ENCODE peak calls at places on chromosome 5, in ten cellular contexts. M is choroid plexus epithelial cell, N is mammary epithelial cell, S is K562, Y is sigmoid colon, A is suprapubic skin, B is AG09319, R is nephron progenitor cell, C is kidney epithelial cell, W is A673. U is an unnamed sample.

GRCh38 chr5:144484124-144484897 is 313.6 kb downstream of the KCTD16 start:
- DNase-seq in S (no peak), B (no peak), W (peak; percentile 24), A (no peak), N (peak; percentile 32), Y (no peak), R (no peak), C (peak; percentile 84), M (peak; percentile 25), U (peak; percentile 49)

GRCh38 chr5:82104872-82105271 is 133.0 kb downstream of the ATG10 start:
- DNase-seq in R (no peak), S (no peak), A (no peak), N (no peak), M (no peak), W (no peak), C (no peak), B (no peak), Y (no peak), U (no peak)

GRCh38 chr5:151139015-151139414 is 18.6 kb downstream of the ANXA6 start:
- DNase-seq in R (no peak), S (no peak), Y (no peak), N (no peak), W (no peak), M (no peak), C (no peak), A (no peak), B (no peak), U (no peak)

GRCh38 chr5:133825631-133826289 is 142.7 kb downstream of the C5orf15 start:
- DNase-seq in M (no peak), B (no peak), C (no peak), N (no peak), Y (no peak), R (no peak), S (no peak), A (peak; percentile 53), W (no peak), U (no peak)

GRCh38 chr5:160129841-160130240 is 10.6 kb upstream of the PWWP2A start:
- DNase-seq in Y (no peak), S (no peak), W (no peak), N (no peak), C (no peak), M (peak; percentile 14), R (no peak), A (no peak), B (no peak), U (no peak)

GRCh38 chr5:25090275-25090674 is 445.5 kb upstream of the CDH10 start:
- DNase-seq in A (no peak), Y (no peak), R (no peak), M (no peak), N (no peak), C (no peak), B (no peak), W (no peak), S (no peak), U (no peak)

GRCh38 chr5:116605310-116606070 is 30.9 kb upstream of the SEMA6A start:
- DNase-seq in R (no peak), W (peak; percentile 58), A (no peak), C (no peak), Y (no peak), B (no peak), S (no peak), M (no peak), N (no peak), U (no peak)

GRCh38 chr5:172959824-172960799 is 888 bp downstream of the RPL26L1 start:
- DNase-seq in N (no peak), W (no peak), Y (no peak), B (no peak), R (no peak), A (no peak), S (no peak), M (no peak), C (no peak), U (no peak)

GRCh38 chr5:33180900-33181299 is 259.9 kb upstream of the TARS1 start:
- DNase-seq in M (peak; percentile 79), S (no peak), Y (no peak), W (peak; percentile 25), B (peak; percentile 29), C (no peak), R (no peak), A (no peak), N (peak; percentile 24), U (peak; percentile 70)

GRCh38 chr5:134851307-134851923 is 5.6 kb downstream of the C5orf24 start:
- DNase-seq in M (peak; percentile 75), A (no peak), R (no peak), N (peak; percentile 37), S (peak; percentile 27), C (no peak), W (peak; percentile 70), B (no peak), Y (no peak), U (peak; percentile 37)

GRCh38 chr5:36179950-36180349 is 28.0 kb downstream of the SKP2 start:
- DNase-seq in M (no peak), A (no peak), N (no peak), W (no peak), S (no peak), R (no peak), B (no peak), C (no peak), Y (no peak), U (no peak)

GRCh38 chr5:36180556-36181350 is 28.8 kb downstream of the SKP2 start:
- DNase-seq in R (no peak), C (no peak), B (no peak), S (no peak), Y (no peak), W (no peak), N (no peak), A (no peak), M (no peak), U (no peak)

GRCh38 chr5:36177154-36177553 is 25.2 kb downstream of the SKP2 start:
- DNase-seq in S (no peak), Y (no peak), C (no peak), A (no peak), B (no peak), W (no peak), M (no peak), N (no peak), R (no peak), U (no peak)

GRCh38 chr5:36175043-36175442 is 23.1 kb downstream of the SKP2 start:
- DNase-seq in A (no peak), S (no peak), R (no peak), Y (no peak), M (no peak), W (no peak), B (no peak), C (no peak), N (no peak), U (no peak)

GRCh38 chr5:36177715-36178556 is 26.0 kb downstream of the SKP2 start:
- DNase-seq in A (no peak), M (peak; percentile 75), N (peak; percentile 18), B (peak; percentile 24), Y (no peak), W (peak; percentile 49), S (peak; percentile 17), C (peak; percentile 10), R (no peak), U (peak; percentile 63)
- TF ChIP-seq CTCF in A (peak; percentile 34), M (peak; percentile 62), N (peak; percentile 65), B (peak; percentile 52), Y (peak; percentile 23), W (peak; percentile 65), S (peak; percentile 52), C (peak; percentile 45), R (peak; percentile 53), U (peak; percentile 60)

DNA sequence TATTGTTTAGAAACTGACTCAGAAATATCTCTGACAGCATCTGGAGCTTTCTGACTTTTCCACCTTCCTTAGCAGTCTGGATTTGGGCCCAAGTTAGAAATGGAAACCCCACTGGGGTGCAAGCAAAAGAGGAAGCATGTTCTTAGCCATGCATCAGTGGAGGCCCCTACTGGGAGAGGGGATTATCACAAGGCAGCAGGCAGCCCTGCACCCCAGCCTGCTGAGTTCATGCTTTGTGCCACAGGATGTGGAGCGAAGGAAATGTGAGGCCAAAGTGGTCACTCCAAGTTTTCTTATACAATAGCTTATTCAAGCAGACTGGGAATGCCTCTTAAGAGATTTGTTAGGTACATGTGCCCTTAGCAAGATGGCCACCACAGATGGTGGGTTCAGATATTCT is 146.4 kb upstream of the TLX3 start:
- DNase-seq in B (no peak), S (peak; percentile 30), M (peak; percentile 80), W (peak; percentile 33), A (no peak), R (peak; percentile 34), N (no peak), C (no peak), Y (no peak), U (peak; percentile 17)
- TF ChIP-seq CTCF in B (peak; percentile 19), S (peak; percentile 57), M (peak; percentile 83), W (peak; percentile 53), A (no peak), R (peak; percentile 54), N (peak; percentile 46), C (peak; percentile 61), Y (no peak), U (peak; percentile 63)

DNA sequence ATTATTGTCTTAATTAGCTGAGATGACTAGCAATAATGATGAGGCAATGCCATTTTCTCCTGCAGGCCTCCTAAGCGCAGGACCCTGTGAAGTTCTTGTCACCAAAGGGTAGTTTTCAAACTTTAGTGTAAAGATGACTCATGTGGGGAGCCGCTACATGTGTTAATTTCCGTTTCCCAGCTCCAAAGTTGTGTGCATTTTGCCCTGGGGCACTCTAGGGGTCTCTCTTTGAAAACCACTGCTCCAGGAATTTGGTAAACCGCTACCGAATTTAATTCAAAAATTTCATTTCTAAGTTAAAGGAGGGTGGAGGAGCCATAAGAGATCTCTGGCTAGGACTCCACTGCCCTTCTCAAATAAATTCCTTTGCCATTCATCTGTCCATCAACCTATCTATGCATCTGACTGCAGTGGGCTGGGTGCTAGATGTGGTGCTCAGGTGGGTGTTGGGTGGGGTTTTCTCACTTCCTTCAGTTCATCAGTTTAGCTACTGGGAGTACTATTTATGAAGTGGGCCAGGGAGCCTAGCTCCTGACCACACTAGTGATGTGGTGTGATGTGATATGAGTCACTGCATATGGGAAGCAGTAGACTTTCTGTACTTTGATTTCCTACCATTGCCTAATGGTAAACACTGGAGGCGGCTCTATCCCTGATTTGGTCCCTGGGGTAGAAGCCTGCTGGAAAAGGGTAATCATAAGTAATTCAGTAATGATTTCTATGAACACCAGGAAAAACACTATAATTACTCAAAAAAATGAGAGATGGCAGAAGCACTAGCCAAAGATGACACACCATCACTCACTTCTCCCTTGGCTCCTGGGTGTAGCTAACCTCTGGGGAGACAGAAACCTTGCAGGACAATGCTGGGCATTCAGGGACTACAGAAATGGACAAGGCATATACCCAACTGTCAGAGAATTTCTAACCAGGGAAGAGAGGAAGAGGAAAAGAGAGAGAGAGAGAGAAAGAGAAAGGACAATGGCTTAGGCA is 4.0 kb upstream of the ZSWIM6 start:
- DNase-seq in W (peak; percentile 80), R (no peak), M (peak; percentile 92), S (no peak), B (no peak), N (peak; percentile 84), A (no peak), C (no peak), Y (no peak), U (peak; percentile 92)
- TF ChIP-seq CTCF in W (peak; percentile 42), R (no peak), M (peak; percentile 36), S (no peak), B (no peak), N (no peak), A (no peak), C (no peak), Y (no peak), U (no peak)

GRCh38 chr5:60687927-60688720 is 11.8 kb downstream of the DEPDC1B start:
- DNase-seq in A (no peak), B (no peak), M (peak; percentile 85), W (peak; percentile 32), N (peak; percentile 52), S (peak; percentile 47), R (no peak), Y (no peak), C (peak; percentile 16), U (peak; percentile 51)
- TF ChIP-seq CTCF in A (peak; percentile 17), B (peak; percentile 10), M (peak; percentile 74), W (peak; percentile 35), N (peak; percentile 62), S (peak; percentile 64), R (no peak), Y (no peak), C (peak; percentile 46), U (peak; percentile 56)

U was measured in fibroblast of villous mesenchyme.